ENCODE peak calls at places on chromosomes 7 and 10, in eight cellular contexts. K is cardiac muscle cell, I is PC-3, G is Peyer's patch, C is transverse colon, D is H9, Y is HCT116, U is right lobe of liver. H is an unnamed sample. For H3K4me1 and H3K9me3, the result is how much of the 10 kb centered on the place peaks cover.

GRCh38 chr7:24508301-24508700 is 65.0 kb upstream of the PALS2 start:
- DNase-seq in K (no peak), I (no peak), G (no peak), C (no peak), D (no peak), Y (no peak), U (no peak), H (no peak)

GRCh38 chr10:132681858-132682755 is 103.8 kb downstream of the NKX6-2 start:
- DNase-seq in K (no peak), I (no peak), G (no peak), C (no peak), D (peak), Y (no peak), U (peak), H (no peak)

GRCh38 chr10:121854809-121855445 is 72.9 kb downstream of the ATE1 start:
- DNase-seq in K (no peak), I (no peak), G (no peak), C (no peak), D (no peak), Y (no peak), U (no peak), H (no peak)

GRCh38 chr7:91082854-91083495 is 181.3 kb upstream of the FZD1 start:
- DNase-seq in K (peak), I (peak), G (no peak), C (no peak), D (no peak), Y (no peak), U (no peak), H (no peak)

GRCh38 chr10:133204226-133205015 is 25.6 kb upstream of the UTF1 start:
- DNase-seq in K (no peak), I (no peak), G (no peak), C (no peak), D (no peak), Y (no peak), U (no peak), H (no peak)

GRCh38 chr7:76315372-76315771 is 12.9 kb downstream of the HSPB1 start:
- DNase-seq in K (no peak), I (no peak), G (no peak), C (peak), D (no peak), Y (no peak), U (no peak), H (no peak)

GRCh38 chr10:69232252-69232651 is 12.1 kb downstream of the HKDC1 start:
- DNase-seq in K (no peak), I (peak), G (no peak), C (peak), D (peak), Y (peak), U (no peak), H (no peak)

GRCh38 chr10:122567056-122567660 is 6.6 kb downstream of the DMBT1 start:
- DNase-seq in K (peak), I (peak), G (no peak), C (peak), D (peak), Y (peak), U (no peak), H (peak)

GRCh38 chr7:5997210-5997808 is 11.5 kb downstream of the PMS2 start:
- DNase-seq in K (peak), I (peak), G (peak), C (peak), D (no peak), Y (no peak), U (no peak), H (peak)

GRCh38 chr7:12638851-12639467 is 48.5 kb upstream of the ARL4A start:
- DNase-seq in K (peak), I (peak), G (no peak), C (no peak), D (no peak), Y (peak), U (no peak), H (no peak)

GRCh38 chr10:27448926-27449325 is 55.2 kb upstream of the RAB18 start:
- DNase-seq in K (no peak), I (peak), G (no peak), C (no peak), D (no peak), Y (peak), U (no peak), H (no peak)

GRCh38 chr10:21290499-21291160 is 234.9 kb downstream of the SKIDA1 start:
- DNase-seq in K (no peak), I (no peak), G (no peak), C (no peak), D (no peak), Y (no peak), U (no peak), H (no peak)

GRCh38 chr7:40887099-40887498 is 752.3 kb downstream of the SUGCT start:
- DNase-seq in K (no peak), I (peak), G (no peak), C (no peak), D (no peak), Y (no peak), U (no peak), H (no peak)

GRCh38 chr10:87916515-87916914 is 53.1 kb downstream of the PTEN start:
- DNase-seq in K (no peak), I (no peak), G (no peak), C (no peak), D (no peak), Y (no peak), U (no peak), H (no peak)

GRCh38 chr10:132865851-132866600 is 76.3 kb downstream of the CFAP46 start:
- DNase-seq in K (no peak), I (no peak), G (no peak), C (peak), D (peak), Y (no peak), U (peak), H (peak)

GRCh38 chr10:61918989-61919388 is 17.5 kb downstream of the ARID5B start:
- DNase-seq in K (no peak), I (no peak), G (no peak), C (no peak), D (no peak), Y (no peak), U (no peak), H (no peak)

GRCh38 chr10:31011660-31012022 is 20.0 kb downstream of the ZNF438 start:
- DNase-seq in K (no peak), I (no peak), G (no peak), C (no peak), D (no peak), Y (no peak), U (no peak), H (no peak)

GRCh38 chr10:74752371-74752990 is 73.9 kb upstream of the KAT6B start:
- DNase-seq in K (no peak), I (no peak), G (no peak), C (no peak), D (peak), Y (no peak), U (no peak), H (no peak)

GRCh38 chr7:50552921-50553320 is 12.3 kb downstream of the DDC start:
- DNase-seq in K (peak), I (peak), G (no peak), C (no peak), D (no peak), Y (no peak), U (no peak), H (no peak)

GRCh38 chr10:95675403-95676116 is 18.2 kb downstream of the TCTN3 start:
- DNase-seq in K (no peak), I (no peak), G (no peak), C (no peak), D (no peak), Y (no peak), U (no peak), H (no peak)

GRCh38 chr10:67327626-67328535 is 368.1 kb downstream of the CTNNA3 start:
- DNase-seq in K (no peak), I (no peak), G (no peak), C (no peak), D (no peak), Y (no peak), U (no peak), H (no peak)

GRCh38 chr10:117502421-117503169 is 40.0 kb upstream of the EMX2 start:
- DNase-seq in K (no peak), I (no peak), G (no peak), C (no peak), D (peak), Y (no peak), U (no peak), H (no peak)

GRCh38 chr7:137965942-137966624 is 35.8 kb downstream of the CREB3L2 start:
- DNase-seq in K (no peak), I (no peak), G (no peak), C (no peak), D (no peak), Y (no peak), U (no peak), H (no peak)

GRCh38 chr7:150367677-150368097 is 935 bp upstream of the REPIN1 start:
- DNase-seq in K (no peak), I (no peak), G (no peak), C (no peak), D (no peak), Y (no peak), U (no peak), H (no peak)

GRCh38 chr7:150368884-150369739 is 490 bp downstream of the REPIN1 start:
- DNase-seq in K (peak), I (peak), G (peak), C (peak), D (peak), Y (peak), U (peak), H (peak)

GRCh38 chr7:150367187-150367510 is 1.5 kb upstream of the REPIN1 start:
- DNase-seq in K (no peak), I (no peak), G (no peak), C (no peak), D (no peak), Y (no peak), U (no peak), H (no peak)

GRCh38 chr7:150369740-150370501 is 1.3 kb downstream of the REPIN1 start:
- DNase-seq in K (no peak), I (no peak), G (no peak), C (no peak), D (no peak), Y (no peak), U (no peak), H (no peak)

DNA sequence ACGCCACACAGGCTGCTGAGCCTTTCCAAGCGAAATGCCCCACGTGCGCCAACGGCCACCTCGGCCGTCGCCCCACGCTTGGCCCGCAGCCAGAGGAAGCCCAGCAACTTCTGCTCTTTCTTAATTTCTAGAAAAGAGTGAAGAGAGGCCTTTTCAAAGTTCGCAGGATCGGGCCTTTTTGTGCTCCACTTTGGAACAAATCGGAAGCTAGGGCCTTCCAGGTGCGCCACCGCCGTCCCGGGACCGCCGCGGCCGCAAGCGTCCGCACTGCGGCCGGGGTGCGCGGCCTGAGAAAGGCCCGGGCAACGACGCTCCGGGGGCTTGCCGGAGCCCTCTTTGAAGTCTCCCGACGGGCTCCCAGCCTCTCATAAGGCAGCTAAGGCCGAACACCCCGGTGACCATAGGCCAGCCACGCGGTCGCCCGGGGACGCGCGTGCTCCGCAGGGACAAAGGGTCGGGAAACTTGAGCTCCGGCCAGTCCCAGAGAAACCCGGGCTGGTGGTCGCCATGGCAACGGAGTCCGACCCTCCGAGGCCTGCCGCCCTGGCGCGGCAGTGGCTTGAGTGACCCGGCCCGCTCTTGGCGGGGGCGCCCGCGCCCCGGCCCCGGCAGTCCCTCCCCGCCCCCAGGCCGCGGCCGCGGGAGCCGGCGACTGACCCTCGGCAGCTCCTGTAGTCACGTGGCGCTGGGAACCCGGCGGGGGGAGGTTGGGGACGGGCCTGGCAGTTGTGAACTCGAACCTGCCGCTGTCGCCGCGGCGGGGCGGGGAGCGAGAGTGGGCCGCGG is at the start of gene REPIN1:
- DNase-seq in K (peak), I (peak), G (peak), C (peak), D (peak), Y (peak), U (peak), H (peak)
- H3K4me1 ChIP-seq in K (under half), I (under half), G (under half), C (under half), D (under half), Y (under half), U (under half), H (under half)

GRCh38 chr7:148753224-148753623 is 54.5 kb downstream of the CUL1 start:
- DNase-seq in K (no peak), I (no peak), G (no peak), C (no peak), D (no peak), Y (no peak), U (no peak), H (no peak)

GRCh38 chr7:148746139-148746538 is 47.4 kb downstream of the CUL1 start:
- DNase-seq in K (no peak), I (no peak), G (no peak), C (no peak), D (no peak), Y (no peak), U (no peak), H (no peak)

GRCh38 chr7:148750442-148751355 is 52.0 kb downstream of the CUL1 start:
- DNase-seq in K (no peak), I (no peak), G (no peak), C (no peak), D (no peak), Y (no peak), U (no peak), H (no peak)

GRCh38 chr7:148747274-148747673 is 48.6 kb downstream of the CUL1 start:
- DNase-seq in K (peak), I (no peak), G (no peak), C (no peak), D (peak), Y (no peak), U (no peak), H (no peak)
- TF ChIP-seq CTCF in K (no peak), I (no peak), G (no peak), C (no peak), D (peak), Y (no peak), U (no peak), H (no peak)

DNA sequence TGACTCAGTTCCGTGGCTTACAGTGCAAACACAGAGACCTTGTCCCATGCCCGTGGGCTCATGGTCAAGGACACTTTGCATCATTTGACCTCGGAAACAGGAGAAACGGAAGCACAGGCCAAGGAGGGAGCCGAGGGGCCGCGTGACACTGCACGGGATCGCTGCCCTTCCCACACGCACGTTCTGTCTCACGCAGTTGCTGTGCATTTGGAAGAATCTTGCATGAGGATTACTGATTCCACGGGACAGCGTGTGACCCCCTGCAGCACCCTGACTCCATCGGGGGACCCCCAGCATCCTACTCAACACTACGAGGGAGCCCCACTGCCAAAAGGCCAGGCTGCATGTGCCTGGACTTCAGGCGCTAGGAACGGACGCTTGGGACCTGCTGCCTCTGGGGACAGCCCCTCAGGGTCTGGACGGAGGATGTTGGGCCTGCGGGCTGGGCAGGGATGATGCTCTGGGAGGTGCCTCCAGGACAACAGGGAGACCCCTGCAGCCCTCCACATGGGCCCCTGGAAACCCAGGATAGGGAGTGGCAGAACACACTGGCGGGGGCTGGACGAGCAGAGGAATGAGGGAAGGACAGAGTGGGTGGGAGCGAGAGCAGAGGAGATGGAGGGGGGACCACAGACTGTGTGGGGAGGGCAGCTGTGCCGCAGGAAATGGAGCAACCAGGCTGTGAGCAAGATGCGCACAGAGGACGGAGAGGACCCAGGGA is 222.2 kb downstream of the DNAJB6 start:
- DNase-seq in K (no peak), I (no peak), G (no peak), C (no peak), D (no peak), Y (no peak), U (no peak), H (no peak)
- H3K9me3 ChIP-seq in K (under half), I (under half), G (under half), C (under half), D (under half), Y (under half), U (under half), H (under half)

DNA sequence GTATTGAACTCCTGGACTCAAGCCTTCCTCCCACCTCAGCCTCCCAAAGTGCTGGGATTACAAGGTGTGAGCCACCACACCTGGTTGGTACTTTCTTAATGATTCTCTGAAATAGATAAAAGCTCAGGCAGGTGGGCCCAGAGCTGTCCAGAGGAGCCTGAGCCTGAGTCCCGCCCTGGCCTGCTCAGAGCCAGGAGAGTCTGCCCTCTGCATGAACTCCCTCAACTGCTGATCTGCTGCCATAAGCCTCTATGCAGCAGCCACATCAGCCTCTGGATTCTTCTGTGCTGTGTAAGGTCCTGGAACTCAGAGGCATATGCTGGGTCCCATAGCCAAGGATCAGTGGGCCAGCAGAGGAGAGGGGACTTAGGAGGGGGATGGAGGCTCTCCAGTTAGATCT is 23.1 kb upstream of the DDIT4 start:
- DNase-seq in K (no peak), I (no peak), G (no peak), C (peak), D (no peak), Y (no peak), U (peak), H (peak)
- H3K4me1 ChIP-seq in K (under half), I (under half), G (half or more), C (half or more), D (under half), Y (under half), U (under half), H (half or more)

DNA sequence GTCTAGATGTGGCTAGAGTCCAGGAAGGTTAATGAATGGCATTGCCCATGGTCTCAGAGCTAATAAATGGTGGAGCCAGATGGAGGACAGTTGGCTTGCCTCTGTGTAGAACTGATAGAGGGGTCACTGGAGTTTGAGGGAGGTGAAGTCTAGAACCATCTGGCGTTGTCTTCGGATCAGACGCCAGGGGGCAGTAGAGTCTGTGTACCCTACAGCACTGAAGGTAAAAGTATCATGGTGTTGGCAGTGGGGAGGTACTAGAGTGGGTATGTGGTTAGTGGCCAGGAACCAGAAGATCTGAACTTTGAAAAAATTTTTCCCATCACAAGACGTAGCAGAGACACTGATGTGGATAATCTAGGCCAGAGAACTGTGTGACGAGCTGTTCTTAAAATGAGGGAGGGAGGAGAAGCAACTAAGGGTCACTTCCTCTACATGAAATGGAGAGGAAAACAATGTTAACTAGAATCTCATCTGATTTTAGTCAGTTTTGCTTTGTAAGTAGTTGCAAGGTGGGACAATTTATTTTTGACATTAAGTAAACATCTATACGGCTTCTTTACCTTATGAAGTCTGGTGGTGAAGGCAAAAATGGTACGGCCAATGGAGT is 227.9 kb upstream of the PRSS58 start:
- DNase-seq in K (no peak), I (no peak), G (no peak), C (no peak), D (peak), Y (no peak), U (no peak), H (no peak)
- TF ChIP-seq CTCF in K (peak), I (peak), G (no peak), C (peak), D (peak), Y (peak), U (peak), H (no peak)

GRCh38 chr7:157986051-157986450 is 601.6 kb downstream of the PTPRN2 start:
- DNase-seq in K (no peak), I (no peak), G (no peak), C (no peak), D (no peak), Y (no peak), U (no peak), H (no peak)
- H3K9me3 ChIP-seq in K (under half), I (under half), G (under half), C (under half), D (under half), Y (under half), U (under half), H (under half)

DNA sequence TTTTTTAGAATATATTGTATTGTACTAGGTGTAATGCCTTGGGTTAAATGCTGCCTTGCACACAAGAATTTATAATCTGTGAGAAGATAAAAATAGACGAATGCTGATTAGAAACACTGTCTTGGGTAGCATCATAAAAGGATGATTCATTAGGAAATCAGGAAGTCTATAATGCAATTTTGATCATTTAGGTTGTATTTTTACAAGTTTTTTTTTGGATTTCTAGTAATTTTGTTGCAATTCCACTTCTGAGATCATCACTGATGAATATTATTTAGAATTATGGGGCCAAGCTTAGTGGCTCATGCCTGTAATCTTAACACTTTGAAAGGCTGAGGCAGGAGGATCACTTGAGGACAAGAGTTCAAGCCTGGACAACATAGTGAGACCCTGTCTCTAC is 29.6 kb downstream of the WBP1L start:
- DNase-seq in K (no peak), I (no peak), G (no peak), C (no peak), D (no peak), Y (no peak), U (no peak), H (no peak)
- H3K4me1 ChIP-seq in K (half or more), I (under half), G (under half), C (under half), D (under half), Y (under half), U (under half), H (half or more)

GRCh38 chr7:4682621-4683042 is 537 bp downstream of the FOXK1 start:
- DNase-seq in K (peak), I (peak), G (peak), C (peak), D (peak), Y (no peak), U (peak), H (peak)
- TF ChIP-seq CTCF in K (peak), I (no peak), G (no peak), C (no peak), D (peak), Y (no peak), U (no peak), H (no peak)